ENCODE peak calls at places on chromosomes 11 and 22, in ten cellular contexts. One of them, this sample, is unnamed. For H3K9me3, the result is how much of the 10 kb centered on the place peaks cover.

GRCh38 chr11:27514076-27514475 is 7.5 kb upstream of the LIN7C start:
- DNase-seq in Panc1: no peak
- DNase-seq in A549: no peak
- DNase-seq in PC-3: no peak
- DNase-seq in cardiac muscle cell: no peak
- DNase-seq in mammary epithelial cell: no peak
- DNase-seq in endothelial cell of umbilical vein: no peak
- DNase-seq in RWPE2: no peak
- DNase-seq in body of pancreas: no peak
- DNase-seq in mesenchymal stem cell: no peak
- DNase-seq in this sample: peak

GRCh38 chr11:60872124-60872951 is 5.0 kb downstream of the ZP1 start:
- DNase-seq in Panc1: no peak
- DNase-seq in A549: no peak
- DNase-seq in PC-3: no peak
- DNase-seq in cardiac muscle cell: no peak
- DNase-seq in mammary epithelial cell: no peak
- DNase-seq in endothelial cell of umbilical vein: no peak
- DNase-seq in RWPE2: no peak
- DNase-seq in body of pancreas: peak
- DNase-seq in mesenchymal stem cell: peak
- DNase-seq in this sample: peak

GRCh38 chr22:41555325-41555724 is 5.5 kb upstream of the CSDC2 start:
- DNase-seq in Panc1: no peak
- DNase-seq in A549: no peak
- DNase-seq in PC-3: no peak
- DNase-seq in cardiac muscle cell: peak
- DNase-seq in mammary epithelial cell: no peak
- DNase-seq in endothelial cell of umbilical vein: no peak
- DNase-seq in RWPE2: no peak
- DNase-seq in body of pancreas: no peak
- DNase-seq in mesenchymal stem cell: no peak
- DNase-seq in this sample: no peak

GRCh38 chr22:36702832-36703210 is 731 bp downstream of the CACNG2 start:
- DNase-seq in Panc1: no peak
- DNase-seq in A549: peak
- DNase-seq in PC-3: no peak
- DNase-seq in cardiac muscle cell: no peak
- DNase-seq in mammary epithelial cell: no peak
- DNase-seq in endothelial cell of umbilical vein: no peak
- DNase-seq in RWPE2: no peak
- DNase-seq in body of pancreas: no peak
- DNase-seq in mesenchymal stem cell: no peak
- DNase-seq in this sample: no peak

GRCh38 chr11:2700415-2701211 is 819 bp upstream of the KCNQ1OT1 start:
- DNase-seq in Panc1: no peak
- DNase-seq in A549: peak
- DNase-seq in PC-3: peak
- DNase-seq in cardiac muscle cell: peak
- DNase-seq in mammary epithelial cell: no peak
- DNase-seq in endothelial cell of umbilical vein: peak
- DNase-seq in RWPE2: peak
- DNase-seq in body of pancreas: peak
- DNase-seq in mesenchymal stem cell: peak
- DNase-seq in this sample: peak

GRCh38 chr11:110479445-110480101 is 49.8 kb downstream of the FDX1 start:
- DNase-seq in Panc1: no peak
- DNase-seq in A549: no peak
- DNase-seq in PC-3: no peak
- DNase-seq in cardiac muscle cell: peak
- DNase-seq in mammary epithelial cell: peak
- DNase-seq in endothelial cell of umbilical vein: no peak
- DNase-seq in RWPE2: no peak
- DNase-seq in body of pancreas: no peak
- DNase-seq in mesenchymal stem cell: peak
- DNase-seq in this sample: peak

GRCh38 chr11:116615211-116615865 is 157.4 kb downstream of the BUD13 start:
- DNase-seq in Panc1: no peak
- DNase-seq in A549: no peak
- DNase-seq in PC-3: no peak
- DNase-seq in cardiac muscle cell: no peak
- DNase-seq in mammary epithelial cell: no peak
- DNase-seq in endothelial cell of umbilical vein: no peak
- DNase-seq in RWPE2: no peak
- DNase-seq in body of pancreas: no peak
- DNase-seq in mesenchymal stem cell: no peak
- DNase-seq in this sample: no peak

GRCh38 chr11:59207988-59208432 is 4.7 kb downstream of the MPEG1 start:
- DNase-seq in Panc1: peak
- DNase-seq in A549: peak
- DNase-seq in PC-3: peak
- DNase-seq in cardiac muscle cell: peak
- DNase-seq in mammary epithelial cell: peak
- DNase-seq in endothelial cell of umbilical vein: peak
- DNase-seq in RWPE2: no peak
- DNase-seq in body of pancreas: peak
- DNase-seq in mesenchymal stem cell: peak
- DNase-seq in this sample: peak

GRCh38 chr11:72735495-72736027 is 16.6 kb downstream of the ARAP1 start:
- DNase-seq in Panc1: no peak
- DNase-seq in A549: no peak
- DNase-seq in PC-3: peak
- DNase-seq in cardiac muscle cell: peak
- DNase-seq in mammary epithelial cell: peak
- DNase-seq in endothelial cell of umbilical vein: peak
- DNase-seq in RWPE2: no peak
- DNase-seq in body of pancreas: no peak
- DNase-seq in mesenchymal stem cell: peak
- DNase-seq in this sample: peak

GRCh38 chr22:17952273-17952801 is 72.0 kb downstream of the MICAL3 start:
- DNase-seq in Panc1: no peak
- DNase-seq in A549: no peak
- DNase-seq in PC-3: peak
- DNase-seq in cardiac muscle cell: no peak
- DNase-seq in mammary epithelial cell: no peak
- DNase-seq in endothelial cell of umbilical vein: no peak
- DNase-seq in RWPE2: no peak
- DNase-seq in body of pancreas: no peak
- DNase-seq in mesenchymal stem cell: no peak
- DNase-seq in this sample: peak

GRCh38 chr11:91394073-91394717 is 830.4 kb upstream of the FAT3 start:
- DNase-seq in Panc1: no peak
- DNase-seq in A549: no peak
- DNase-seq in PC-3: no peak
- DNase-seq in cardiac muscle cell: no peak
- DNase-seq in mammary epithelial cell: no peak
- DNase-seq in endothelial cell of umbilical vein: no peak
- DNase-seq in RWPE2: no peak
- DNase-seq in body of pancreas: peak
- DNase-seq in mesenchymal stem cell: no peak
- DNase-seq in this sample: no peak

GRCh38 chr22:43005106-43005505 is 9.8 kb downstream of the PACSIN2 start:
- DNase-seq in Panc1: no peak
- DNase-seq in A549: no peak
- DNase-seq in PC-3: no peak
- DNase-seq in cardiac muscle cell: no peak
- DNase-seq in mammary epithelial cell: no peak
- DNase-seq in endothelial cell of umbilical vein: no peak
- DNase-seq in RWPE2: no peak
- DNase-seq in body of pancreas: no peak
- DNase-seq in mesenchymal stem cell: peak
- DNase-seq in this sample: no peak

GRCh38 chr11:6900327-6900999 is 8.2 kb upstream of the OR2D2 start:
- DNase-seq in Panc1: no peak
- DNase-seq in A549: no peak
- DNase-seq in PC-3: peak
- DNase-seq in cardiac muscle cell: no peak
- DNase-seq in mammary epithelial cell: no peak
- DNase-seq in endothelial cell of umbilical vein: no peak
- DNase-seq in RWPE2: no peak
- DNase-seq in body of pancreas: no peak
- DNase-seq in mesenchymal stem cell: no peak
- DNase-seq in this sample: no peak

GRCh38 chr11:115759622-115760527 is 255.7 kb upstream of the CADM1 start:
- DNase-seq in Panc1: no peak
- DNase-seq in A549: no peak
- DNase-seq in PC-3: no peak
- DNase-seq in cardiac muscle cell: peak
- DNase-seq in mammary epithelial cell: no peak
- DNase-seq in endothelial cell of umbilical vein: no peak
- DNase-seq in RWPE2: no peak
- DNase-seq in body of pancreas: peak
- DNase-seq in mesenchymal stem cell: peak
- DNase-seq in this sample: peak

GRCh38 chr11:42077794-42078193 is 618.3 kb upstream of the LRRC4C start:
- DNase-seq in Panc1: no peak
- DNase-seq in A549: no peak
- DNase-seq in PC-3: no peak
- DNase-seq in cardiac muscle cell: no peak
- DNase-seq in mammary epithelial cell: no peak
- DNase-seq in endothelial cell of umbilical vein: no peak
- DNase-seq in RWPE2: no peak
- DNase-seq in body of pancreas: no peak
- DNase-seq in mesenchymal stem cell: no peak
- DNase-seq in this sample: no peak
- H3K9me3 ChIP-seq in Panc1: under half
- H3K9me3 ChIP-seq in A549: under half
- H3K9me3 ChIP-seq in PC-3: under half
- H3K9me3 ChIP-seq in cardiac muscle cell: under half
- H3K9me3 ChIP-seq in mammary epithelial cell: under half
- H3K9me3 ChIP-seq in endothelial cell of umbilical vein: under half
- H3K9me3 ChIP-seq in RWPE2: under half
- H3K9me3 ChIP-seq in body of pancreas: under half
- H3K9me3 ChIP-seq in mesenchymal stem cell: under half
- H3K9me3 ChIP-seq in this sample: under half

DNA sequence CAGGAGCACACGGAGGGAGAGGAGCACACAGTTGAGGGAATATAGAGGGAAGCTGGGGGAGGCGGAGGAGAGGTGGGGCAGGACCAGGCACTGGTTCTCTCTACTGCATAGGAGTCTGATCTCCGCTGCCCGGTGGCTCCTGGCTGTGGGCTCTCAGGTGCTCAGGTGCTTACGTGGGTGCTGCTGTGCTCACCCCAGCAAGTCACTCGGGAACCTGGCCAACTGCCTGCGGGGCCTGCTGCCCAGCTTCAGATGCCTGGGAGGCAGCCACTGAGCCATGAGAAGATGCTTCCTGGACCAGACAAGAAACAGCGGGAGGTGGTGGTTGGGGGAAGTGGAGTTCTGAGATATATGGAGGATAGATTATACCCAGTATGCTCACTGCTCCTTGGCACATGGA is 1303.4 kb downstream of the TBC1D22A start:
- DNase-seq in Panc1: no peak
- DNase-seq in A549: no peak
- DNase-seq in PC-3: no peak
- DNase-seq in cardiac muscle cell: no peak
- DNase-seq in mammary epithelial cell: no peak
- DNase-seq in endothelial cell of umbilical vein: no peak
- DNase-seq in RWPE2: peak
- DNase-seq in body of pancreas: no peak
- DNase-seq in mesenchymal stem cell: no peak
- DNase-seq in this sample: no peak
- H3K9me3 ChIP-seq in Panc1: under half
- H3K9me3 ChIP-seq in A549: under half
- H3K9me3 ChIP-seq in PC-3: under half
- H3K9me3 ChIP-seq in cardiac muscle cell: under half
- H3K9me3 ChIP-seq in mammary epithelial cell: half or more
- H3K9me3 ChIP-seq in endothelial cell of umbilical vein: under half
- H3K9me3 ChIP-seq in RWPE2: under half
- H3K9me3 ChIP-seq in body of pancreas: under half
- H3K9me3 ChIP-seq in mesenchymal stem cell: under half
- H3K9me3 ChIP-seq in this sample: under half

GRCh38 chr22:49642331-49642730 is 185.3 kb downstream of the BRD1 start:
- DNase-seq in Panc1: no peak
- DNase-seq in A549: no peak
- DNase-seq in PC-3: peak
- DNase-seq in cardiac muscle cell: no peak
- DNase-seq in mammary epithelial cell: no peak
- DNase-seq in endothelial cell of umbilical vein: peak
- DNase-seq in RWPE2: no peak
- DNase-seq in body of pancreas: peak
- DNase-seq in mesenchymal stem cell: no peak
- DNase-seq in this sample: peak
- H3K9me3 ChIP-seq in Panc1: under half
- H3K9me3 ChIP-seq in A549: under half
- H3K9me3 ChIP-seq in PC-3: under half
- H3K9me3 ChIP-seq in cardiac muscle cell: under half
- H3K9me3 ChIP-seq in mammary epithelial cell: under half
- H3K9me3 ChIP-seq in endothelial cell of umbilical vein: under half
- H3K9me3 ChIP-seq in RWPE2: under half
- H3K9me3 ChIP-seq in body of pancreas: under half
- H3K9me3 ChIP-seq in mesenchymal stem cell: under half
- H3K9me3 ChIP-seq in this sample: under half

GRCh38 chr11:74870485-74870884 is 78.4 kb downstream of the XRRA1 start:
- DNase-seq in Panc1: no peak
- DNase-seq in A549: peak
- DNase-seq in PC-3: peak
- DNase-seq in cardiac muscle cell: no peak
- DNase-seq in mammary epithelial cell: peak
- DNase-seq in endothelial cell of umbilical vein: peak
- DNase-seq in RWPE2: no peak
- DNase-seq in body of pancreas: no peak
- DNase-seq in mesenchymal stem cell: peak
- DNase-seq in this sample: no peak

GRCh38 chr11:74866557-74866956 is 82.3 kb downstream of the XRRA1 start:
- DNase-seq in Panc1: no peak
- DNase-seq in A549: no peak
- DNase-seq in PC-3: no peak
- DNase-seq in cardiac muscle cell: no peak
- DNase-seq in mammary epithelial cell: no peak
- DNase-seq in endothelial cell of umbilical vein: no peak
- DNase-seq in RWPE2: no peak
- DNase-seq in body of pancreas: no peak
- DNase-seq in mesenchymal stem cell: no peak
- DNase-seq in this sample: no peak

GRCh38 chr11:74871037-74871436 is 77.9 kb downstream of the XRRA1 start:
- DNase-seq in Panc1: no peak
- DNase-seq in A549: no peak
- DNase-seq in PC-3: no peak
- DNase-seq in cardiac muscle cell: no peak
- DNase-seq in mammary epithelial cell: no peak
- DNase-seq in endothelial cell of umbilical vein: no peak
- DNase-seq in RWPE2: no peak
- DNase-seq in body of pancreas: no peak
- DNase-seq in mesenchymal stem cell: peak
- DNase-seq in this sample: no peak
- H3K9me3 ChIP-seq in Panc1: half or more
- H3K9me3 ChIP-seq in A549: under half
- H3K9me3 ChIP-seq in PC-3: under half
- H3K9me3 ChIP-seq in cardiac muscle cell: under half
- H3K9me3 ChIP-seq in mammary epithelial cell: under half
- H3K9me3 ChIP-seq in endothelial cell of umbilical vein: under half
- H3K9me3 ChIP-seq in RWPE2: under half
- H3K9me3 ChIP-seq in body of pancreas: under half
- H3K9me3 ChIP-seq in mesenchymal stem cell: half or more
- H3K9me3 ChIP-seq in this sample: half or more

This sample was measured in MG63.